ENCODE peak calls at places on chromosome 2, in seven cellular contexts. One of them, this sample, is unnamed.

GRCh38 chr2:209322041-209322440 is 101.8 kb upstream of the MAP2 start:
- DNase-seq in mesendoderm: no peak
- DNase-seq in SJSA1: no peak
- DNase-seq in Caco-2: no peak
- DNase-seq in mesenchymal stem cell: no peak
- DNase-seq in tibial artery: no peak
- DNase-seq in neuronal stem cell: no peak
- DNase-seq in this sample: peak; percentile 5

GRCh38 chr2:60565472-60565871 is 12.0 kb upstream of the BCL11A start:
- DNase-seq in mesendoderm: peak; percentile 76
- DNase-seq in SJSA1: no peak
- DNase-seq in Caco-2: peak; percentile 50
- DNase-seq in mesenchymal stem cell: peak; percentile 29
- DNase-seq in tibial artery: no peak
- DNase-seq in neuronal stem cell: no peak
- DNase-seq in this sample: peak; percentile 58

GRCh38 chr2:128727914-128728313 is 409.2 kb upstream of the HS6ST1 start:
- DNase-seq in mesendoderm: no peak
- DNase-seq in SJSA1: no peak
- DNase-seq in Caco-2: no peak
- DNase-seq in mesenchymal stem cell: peak; percentile 95
- DNase-seq in tibial artery: no peak
- DNase-seq in neuronal stem cell: no peak
- DNase-seq in this sample: peak; percentile 89

GRCh38 chr2:216029416-216030129 is 16.2 kb upstream of the MREG start:
- DNase-seq in mesendoderm: no peak
- DNase-seq in SJSA1: no peak
- DNase-seq in Caco-2: no peak
- DNase-seq in mesenchymal stem cell: peak; percentile 33
- DNase-seq in tibial artery: no peak
- DNase-seq in neuronal stem cell: no peak
- DNase-seq in this sample: peak; percentile 25

GRCh38 chr2:120978359-120979050 is 242.8 kb downstream of the GLI2 start:
- DNase-seq in mesendoderm: no peak
- DNase-seq in SJSA1: no peak
- DNase-seq in Caco-2: peak; percentile 50
- DNase-seq in mesenchymal stem cell: peak; percentile 11
- DNase-seq in tibial artery: no peak
- DNase-seq in neuronal stem cell: no peak
- DNase-seq in this sample: no peak

GRCh38 chr2:9984217-9984739 is 32.8 kb downstream of the GRHL1 start:
- DNase-seq in mesendoderm: peak; percentile 58
- DNase-seq in SJSA1: no peak
- DNase-seq in Caco-2: peak; percentile 57
- DNase-seq in mesenchymal stem cell: peak; percentile 64
- DNase-seq in tibial artery: no peak
- DNase-seq in neuronal stem cell: peak; percentile 40
- DNase-seq in this sample: peak; percentile 84

GRCh38 chr2:239966029-239966847 is 58.9 kb downstream of the NDUFA10 start:
- DNase-seq in mesendoderm: no peak
- DNase-seq in SJSA1: no peak
- DNase-seq in Caco-2: no peak
- DNase-seq in mesenchymal stem cell: no peak
- DNase-seq in tibial artery: no peak
- DNase-seq in neuronal stem cell: no peak
- DNase-seq in this sample: no peak

GRCh38 chr2:118974103-118974911 is 32.3 kb downstream of the MARCO start:
- DNase-seq in mesendoderm: peak; percentile 37
- DNase-seq in SJSA1: peak; percentile 25
- DNase-seq in Caco-2: no peak
- DNase-seq in mesenchymal stem cell: no peak
- DNase-seq in tibial artery: peak; percentile 45
- DNase-seq in neuronal stem cell: no peak
- DNase-seq in this sample: peak; percentile 3

GRCh38 chr2:149021271-149021719 is 17.2 kb upstream of the LYPD6B start:
- DNase-seq in mesendoderm: no peak
- DNase-seq in SJSA1: no peak
- DNase-seq in Caco-2: no peak
- DNase-seq in mesenchymal stem cell: no peak
- DNase-seq in tibial artery: no peak
- DNase-seq in neuronal stem cell: no peak
- DNase-seq in this sample: peak; percentile 42

GRCh38 chr2:240426797-240427721 is 8.4 kb upstream of the GPC1 start:
- DNase-seq in mesendoderm: no peak
- DNase-seq in SJSA1: peak; percentile 43
- DNase-seq in Caco-2: no peak
- DNase-seq in mesenchymal stem cell: peak; percentile 19
- DNase-seq in tibial artery: peak; percentile 59
- DNase-seq in neuronal stem cell: no peak
- DNase-seq in this sample: no peak

GRCh38 chr2:73925853-73926492 is 707 bp upstream of the DGUOK start:
- DNase-seq in mesendoderm: no peak
- DNase-seq in SJSA1: no peak
- DNase-seq in Caco-2: peak; percentile 80
- DNase-seq in mesenchymal stem cell: no peak
- DNase-seq in tibial artery: no peak
- DNase-seq in neuronal stem cell: no peak
- DNase-seq in this sample: no peak

GRCh38 chr2:127029652-127030051 is 77.3 kb downstream of the BIN1 start:
- DNase-seq in mesendoderm: no peak
- DNase-seq in SJSA1: no peak
- DNase-seq in Caco-2: no peak
- DNase-seq in mesenchymal stem cell: no peak
- DNase-seq in tibial artery: no peak
- DNase-seq in neuronal stem cell: no peak
- DNase-seq in this sample: no peak

GRCh38 chr2:230762317-230762896 is 49.8 kb downstream of the CAB39 start:
- DNase-seq in mesendoderm: peak; percentile 89
- DNase-seq in SJSA1: peak; percentile 61
- DNase-seq in Caco-2: peak; percentile 51
- DNase-seq in mesenchymal stem cell: peak; percentile 58
- DNase-seq in tibial artery: no peak
- DNase-seq in neuronal stem cell: peak; percentile 6
- DNase-seq in this sample: peak; percentile 34

GRCh38 chr2:99389371-99389770 is 52.2 kb downstream of the EIF5B start:
- DNase-seq in mesendoderm: no peak
- DNase-seq in SJSA1: no peak
- DNase-seq in Caco-2: no peak
- DNase-seq in mesenchymal stem cell: peak; percentile 36
- DNase-seq in tibial artery: no peak
- DNase-seq in neuronal stem cell: no peak
- DNase-seq in this sample: peak; percentile 29

GRCh38 chr2:77713412-77713811 is 191.2 kb upstream of the LRRTM4 start:
- DNase-seq in mesendoderm: peak; percentile 64
- DNase-seq in SJSA1: no peak
- DNase-seq in Caco-2: no peak
- DNase-seq in mesenchymal stem cell: no peak
- DNase-seq in tibial artery: no peak
- DNase-seq in neuronal stem cell: no peak
- DNase-seq in this sample: no peak

GRCh38 chr2:218904176-218904575 is 23.5 kb downstream of the WNT10A start:
- DNase-seq in mesendoderm: no peak
- DNase-seq in SJSA1: no peak
- DNase-seq in Caco-2: no peak
- DNase-seq in mesenchymal stem cell: no peak
- DNase-seq in tibial artery: no peak
- DNase-seq in neuronal stem cell: no peak
- DNase-seq in this sample: no peak

DNA sequence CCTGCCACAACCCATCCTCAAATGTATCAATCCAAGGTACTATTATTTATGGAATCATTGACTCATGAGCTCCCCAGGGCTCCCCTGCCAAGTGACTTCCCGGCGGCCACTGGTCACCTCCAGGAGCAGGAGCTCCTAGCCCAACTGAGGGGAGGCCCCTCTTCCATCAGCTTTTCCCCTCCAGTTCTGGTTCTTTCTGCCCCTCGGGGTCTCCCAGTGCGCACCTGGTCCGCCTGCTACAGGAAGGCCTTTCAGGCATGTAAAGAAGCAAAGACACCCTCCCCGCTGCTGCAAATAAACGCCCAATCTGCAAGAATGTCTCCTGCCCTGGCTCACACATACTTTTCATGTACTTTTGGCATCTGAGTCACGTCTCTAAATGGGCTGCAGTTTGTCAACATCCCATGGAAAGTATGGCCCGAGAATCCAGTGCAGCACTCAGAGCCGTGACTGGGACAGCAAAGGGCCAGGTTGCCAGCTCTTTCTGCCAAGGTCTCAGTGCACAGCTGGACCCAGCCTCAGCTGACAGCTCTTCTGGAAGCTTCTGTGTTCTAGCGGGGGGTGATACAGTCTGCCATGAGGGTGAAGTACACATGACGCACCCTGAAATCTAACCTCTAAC is 41.4 kb downstream of the KLHL29 start:
- DNase-seq in mesendoderm: no peak
- DNase-seq in SJSA1: peak; percentile 35
- DNase-seq in Caco-2: no peak
- DNase-seq in mesenchymal stem cell: peak; percentile 93
- DNase-seq in tibial artery: peak; percentile 94
- DNase-seq in neuronal stem cell: no peak
- DNase-seq in this sample: peak; percentile 83
- H3K4me1 ChIP-seq in mesendoderm: no peaks in the 10 kb centered on the region
- H3K4me1 ChIP-seq in SJSA1: peaks cover 14% of the 10 kb centered on the region
- H3K4me1 ChIP-seq in Caco-2: no peaks in the 10 kb centered on the region
- H3K4me1 ChIP-seq in mesenchymal stem cell: peaks cover 25% of the 10 kb centered on the region
- H3K4me1 ChIP-seq in tibial artery: no peaks in the 10 kb centered on the region
- H3K4me1 ChIP-seq in neuronal stem cell: peaks cover 10% of the 10 kb centered on the region
- H3K4me1 ChIP-seq in this sample: peaks cover 28% of the 10 kb centered on the region

GRCh38 chr2:45974762-45975408 is 322.3 kb upstream of the EPAS1 start:
- DNase-seq in mesendoderm: no peak
- DNase-seq in SJSA1: no peak
- DNase-seq in Caco-2: no peak
- DNase-seq in mesenchymal stem cell: no peak
- DNase-seq in tibial artery: no peak
- DNase-seq in neuronal stem cell: no peak
- DNase-seq in this sample: no peak
- H3K4me1 ChIP-seq in mesendoderm: no peaks in the 10 kb centered on the region
- H3K4me1 ChIP-seq in SJSA1: no peaks in the 10 kb centered on the region
- H3K4me1 ChIP-seq in Caco-2: no peaks in the 10 kb centered on the region
- H3K4me1 ChIP-seq in mesenchymal stem cell: no peaks in the 10 kb centered on the region
- H3K4me1 ChIP-seq in tibial artery: no peaks in the 10 kb centered on the region
- H3K4me1 ChIP-seq in neuronal stem cell: no peaks in the 10 kb centered on the region
- H3K4me1 ChIP-seq in this sample: peaks cover 2% of the 10 kb centered on the region

GRCh38 chr2:72083751-72084583 is 63.7 kb downstream of the CYP26B1 start:
- DNase-seq in mesendoderm: no peak
- DNase-seq in SJSA1: no peak
- DNase-seq in Caco-2: no peak
- DNase-seq in mesenchymal stem cell: peak; percentile 9
- DNase-seq in tibial artery: no peak
- DNase-seq in neuronal stem cell: no peak
- DNase-seq in this sample: peak; percentile 49

GRCh38 chr2:72082887-72083286 is 64.8 kb downstream of the CYP26B1 start:
- DNase-seq in mesendoderm: no peak
- DNase-seq in SJSA1: no peak
- DNase-seq in Caco-2: no peak
- DNase-seq in mesenchymal stem cell: no peak
- DNase-seq in tibial artery: no peak
- DNase-seq in neuronal stem cell: no peak
- DNase-seq in this sample: no peak

GRCh38 chr2:72085513-72085912 is 62.1 kb downstream of the CYP26B1 start:
- DNase-seq in mesendoderm: no peak
- DNase-seq in SJSA1: no peak
- DNase-seq in Caco-2: no peak
- DNase-seq in mesenchymal stem cell: no peak
- DNase-seq in tibial artery: no peak
- DNase-seq in neuronal stem cell: no peak
- DNase-seq in this sample: no peak

GRCh38 chr2:72084584-72084976 is 63.1 kb downstream of the CYP26B1 start:
- DNase-seq in mesendoderm: no peak
- DNase-seq in SJSA1: no peak
- DNase-seq in Caco-2: no peak
- DNase-seq in mesenchymal stem cell: no peak
- DNase-seq in tibial artery: no peak
- DNase-seq in neuronal stem cell: no peak
- DNase-seq in this sample: peak; percentile 25

GRCh38 chr2:72085036-72085435 is 62.6 kb downstream of the CYP26B1 start:
- DNase-seq in mesendoderm: no peak
- DNase-seq in SJSA1: no peak
- DNase-seq in Caco-2: no peak
- DNase-seq in mesenchymal stem cell: no peak
- DNase-seq in tibial artery: no peak
- DNase-seq in neuronal stem cell: no peak
- DNase-seq in this sample: no peak
- H3K4me1 ChIP-seq in mesendoderm: no peaks in the 10 kb centered on the region
- H3K4me1 ChIP-seq in SJSA1: peaks cover 30% of the 10 kb centered on the region
- H3K4me1 ChIP-seq in Caco-2: no peaks in the 10 kb centered on the region
- H3K4me1 ChIP-seq in mesenchymal stem cell: peaks cover 18% of the 10 kb centered on the region
- H3K4me1 ChIP-seq in tibial artery: no peaks in the 10 kb centered on the region
- H3K4me1 ChIP-seq in neuronal stem cell: no peaks in the 10 kb centered on the region
- H3K4me1 ChIP-seq in this sample: peaks cover 6% of the 10 kb centered on the region

DNA sequence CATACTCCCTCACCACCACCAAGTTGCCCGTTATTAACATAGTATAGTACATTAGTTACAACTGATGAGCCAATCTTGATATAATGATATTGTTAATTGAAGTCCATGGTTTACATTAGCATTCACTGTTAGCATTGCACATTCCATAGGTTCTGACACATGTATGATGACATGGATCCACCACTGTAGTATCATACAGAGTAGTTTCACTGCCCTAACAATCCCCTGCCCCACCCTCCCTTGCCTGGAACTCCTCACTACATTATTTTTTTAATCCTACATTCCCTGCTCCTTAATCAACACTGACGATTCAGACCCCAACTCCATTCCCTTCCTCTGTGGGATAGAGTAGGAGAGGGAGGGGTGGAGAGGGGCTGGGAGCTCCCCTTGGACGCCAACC is 20.2 kb upstream of the ST3GAL5 start:
- DNase-seq in mesendoderm: no peak
- DNase-seq in SJSA1: no peak
- DNase-seq in Caco-2: no peak
- DNase-seq in mesenchymal stem cell: no peak
- DNase-seq in tibial artery: no peak
- DNase-seq in neuronal stem cell: no peak
- DNase-seq in this sample: no peak
- H3K4me1 ChIP-seq in mesendoderm: peaks cover 2% of the 10 kb centered on the region
- H3K4me1 ChIP-seq in SJSA1: peaks cover 49% of the 10 kb centered on the region
- H3K4me1 ChIP-seq in Caco-2: no peaks in the 10 kb centered on the region
- H3K4me1 ChIP-seq in mesenchymal stem cell: no peaks in the 10 kb centered on the region
- H3K4me1 ChIP-seq in tibial artery: no peaks in the 10 kb centered on the region
- H3K4me1 ChIP-seq in neuronal stem cell: no peaks in the 10 kb centered on the region
- H3K4me1 ChIP-seq in this sample: peaks cover 63% of the 10 kb centered on the region

GRCh38 chr2:96202152-96202856 is 6.3 kb downstream of the STARD7 start:
- DNase-seq in mesendoderm: no peak
- DNase-seq in SJSA1: no peak
- DNase-seq in Caco-2: no peak
- DNase-seq in mesenchymal stem cell: no peak
- DNase-seq in tibial artery: no peak
- DNase-seq in neuronal stem cell: no peak
- DNase-seq in this sample: peak; percentile 56
- H3K4me1 ChIP-seq in mesendoderm: peaks cover 2% of the 10 kb centered on the region
- H3K4me1 ChIP-seq in SJSA1: peaks cover 22% of the 10 kb centered on the region
- H3K4me1 ChIP-seq in Caco-2: peaks cover 24% of the 10 kb centered on the region
- H3K4me1 ChIP-seq in mesenchymal stem cell: peaks cover 9% of the 10 kb centered on the region
- H3K4me1 ChIP-seq in tibial artery: no peaks in the 10 kb centered on the region
- H3K4me1 ChIP-seq in neuronal stem cell: peaks cover 11% of the 10 kb centered on the region
- H3K4me1 ChIP-seq in this sample: peaks cover 91% of the 10 kb centered on the region

GRCh38 chr2:8584174-8585066 is 97.4 kb upstream of the ID2 start:
- DNase-seq in mesendoderm: no peak
- DNase-seq in SJSA1: no peak
- DNase-seq in Caco-2: no peak
- DNase-seq in mesenchymal stem cell: no peak
- DNase-seq in tibial artery: no peak
- DNase-seq in neuronal stem cell: no peak
- DNase-seq in this sample: no peak
- H3K4me1 ChIP-seq in mesendoderm: peaks cover 6% of the 10 kb centered on the region
- H3K4me1 ChIP-seq in SJSA1: no peaks in the 10 kb centered on the region
- H3K4me1 ChIP-seq in Caco-2: peaks cover 11% of the 10 kb centered on the region
- H3K4me1 ChIP-seq in mesenchymal stem cell: peaks cover 13% of the 10 kb centered on the region
- H3K4me1 ChIP-seq in tibial artery: no peaks in the 10 kb centered on the region
- H3K4me1 ChIP-seq in neuronal stem cell: no peaks in the 10 kb centered on the region
- H3K4me1 ChIP-seq in this sample: peaks cover 3% of the 10 kb centered on the region